ENCODE peak calls at places on chromosomes 7 and 10, in ten cellular contexts. A is heart right ventricle; Z is neural progenitor cell; L is small intestine; I is aorta; D is heart left ventricle; W is Panc1; T is IMR-90; F is CD4-positive, CD25-positive, alpha-beta regulatory T cell; K is CD8-positive, alpha-beta memory T cell. B is an unnamed sample. For H3K36me3, the result is how much of the 10 kb centered on the place peaks cover.

GRCh38 chr10:61754553-61755540 is 92.1 kb downstream of the CABCOCO1 start:
- DNase-seq in W (no peak), T (peak), K (no peak), Z (no peak), I (no peak), A (no peak), F (no peak), D (no peak), L (no peak), B (no peak)

GRCh38 chr10:130425881-130426435 is 289.8 kb downstream of the GLRX3 start:
- DNase-seq in W (no peak), K (no peak), Z (no peak), A (no peak), T (no peak), D (no peak), I (no peak), L (no peak), F (no peak), B (no peak)

GRCh38 chr10:132866601-132867381 is 75.6 kb downstream of the CFAP46 start:
- DNase-seq in D (no peak), Z (no peak), L (no peak), F (no peak), T (no peak), W (no peak), I (peak), A (peak), K (no peak), B (no peak)

GRCh38 chr7:132495931-132496330 is 80.3 kb downstream of the PLXNA4 start:
- DNase-seq in L (no peak), I (no peak), K (no peak), T (no peak), A (no peak), D (no peak), W (no peak), F (no peak), Z (no peak), B (no peak)

GRCh38 chr7:73454424-73454823 is 20.8 kb downstream of the FZD9 start:
- DNase-seq in F (no peak), T (peak), I (no peak), K (no peak), A (no peak), L (no peak), Z (no peak), D (no peak), W (no peak), B (no peak)

GRCh38 chr10:4346257-4346656 is 479.8 kb upstream of the AKR1E2 start:
- DNase-seq in F (no peak), I (no peak), D (no peak), W (no peak), T (no peak), A (no peak), Z (no peak), K (no peak), L (no peak), B (no peak)

GRCh38 chr10:122703483-122704448 is 4.1 kb upstream of the C10orf120 start:
- DNase-seq in T (peak), A (peak), I (peak), F (peak), K (no peak), W (peak), L (peak), Z (peak), D (peak), B (peak)

GRCh38 chr7:84729284-84729683 is 457.6 kb downstream of the SEMA3D start:
- DNase-seq in K (no peak), I (no peak), D (no peak), W (no peak), T (peak), A (no peak), L (no peak), Z (no peak), F (no peak), B (no peak)

GRCh38 chr10:78971094-78971682 is 97.6 kb upstream of the ZMIZ1 start:
- DNase-seq in T (no peak), W (no peak), I (no peak), A (no peak), D (no peak), K (no peak), F (no peak), Z (no peak), L (no peak), B (no peak)

GRCh38 chr7:7889791-7890568 is 78.6 kb upstream of the GLCCI1 start:
- DNase-seq in I (no peak), T (peak), D (no peak), L (no peak), W (no peak), F (no peak), Z (no peak), K (no peak), A (no peak), B (no peak)

GRCh38 chr10:62017141-62017870 is 115.8 kb downstream of the ARID5B start:
- DNase-seq in I (no peak), A (no peak), Z (no peak), D (no peak), F (no peak), W (no peak), T (no peak), K (no peak), L (no peak), B (no peak)

GRCh38 chr10:114167985-114168384 is 6.0 kb downstream of the CCDC186 start:
- DNase-seq in W (no peak), I (no peak), K (no peak), D (no peak), A (no peak), T (no peak), Z (no peak), F (no peak), L (no peak), B (no peak)

GRCh38 chr10:130222381-130222780 is 86.2 kb downstream of the GLRX3 start:
- DNase-seq in W (no peak), L (no peak), F (no peak), I (no peak), T (no peak), D (no peak), A (no peak), Z (no peak), K (no peak), B (no peak)

GRCh38 chr10:80413152-80413996 is 5.0 kb downstream of the PRXL2A start:
- DNase-seq in T (peak), F (no peak), W (no peak), A (no peak), D (no peak), K (no peak), I (no peak), L (no peak), Z (no peak), B (peak)

GRCh38 chr10:132774905-132775863 is 10.8 kb downstream of the NKX6-2 start:
- DNase-seq in F (no peak), A (no peak), Z (no peak), L (peak), D (no peak), T (no peak), I (no peak), W (no peak), K (no peak), B (no peak)

GRCh38 chr10:51729822-51730530 is 30.6 kb upstream of the CSTF2T start:
- DNase-seq in D (no peak), T (no peak), I (no peak), W (no peak), F (no peak), L (peak), Z (no peak), A (no peak), K (no peak), B (peak)

DNA sequence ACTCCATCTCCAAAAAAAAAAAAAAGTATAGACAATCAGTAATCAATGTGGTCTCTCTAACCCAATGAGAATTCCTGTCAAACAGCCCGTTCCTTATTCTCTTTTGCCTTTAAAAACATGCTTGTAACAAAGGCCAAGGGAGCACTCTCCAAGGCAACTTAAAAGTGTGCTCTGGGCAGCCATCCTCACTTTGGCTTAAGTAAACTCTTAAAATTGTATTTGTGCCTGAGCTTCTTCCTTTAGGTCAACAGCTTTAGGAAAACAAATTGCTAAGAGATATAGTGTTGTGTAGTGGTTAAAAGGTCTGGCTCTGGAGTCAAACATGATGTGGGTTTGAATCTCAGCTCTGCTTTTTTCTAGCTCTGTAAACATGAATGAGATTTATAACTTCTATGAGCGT is 13.9 kb upstream of the EPC1 start:
- DNase-seq in T (no peak), L (no peak), A (no peak), K (no peak), F (no peak), D (no peak), W (no peak), Z (no peak), I (no peak), B (no peak)
- H3K36me3 ChIP-seq in T (under half), L (under half), A (under half), K (under half), F (under half), D (under half), W (under half), Z (under half), I (under half), B (under half)

DNA sequence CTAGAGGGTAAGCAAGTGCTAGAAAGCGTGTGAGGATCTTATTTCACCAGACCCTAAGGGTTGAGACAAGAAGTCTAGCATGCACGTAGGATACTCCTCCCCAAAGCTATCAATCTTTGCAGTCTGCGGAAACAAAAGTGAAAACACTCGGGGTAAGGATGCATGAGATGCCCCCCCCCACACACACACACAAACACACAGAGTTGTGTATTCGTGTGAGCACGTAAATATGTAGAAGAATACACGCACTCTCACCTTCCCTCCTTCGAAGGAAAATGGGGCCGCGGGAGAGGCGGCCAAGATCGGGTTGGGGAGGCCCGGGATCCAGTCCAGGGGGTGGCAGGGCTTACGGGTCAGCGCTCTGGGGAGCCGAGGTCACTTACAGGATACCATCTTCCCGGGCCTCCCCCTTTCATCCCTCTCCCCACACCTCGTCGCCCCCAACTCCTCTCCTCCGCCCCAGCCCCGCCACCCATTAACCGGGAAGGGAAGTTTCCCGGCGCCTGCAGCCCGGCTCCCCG is 440 bp downstream of the CUL2 start:
- DNase-seq in T (peak), I (peak), W (no peak), F (no peak), K (peak), D (no peak), L (peak), A (no peak), Z (peak), B (no peak)
- H3K27ac ChIP-seq in T (peak), I (no peak), W (peak), F (peak), K (peak), D (peak), L (peak), A (peak), Z (no peak), B (peak)

GRCh38 chr7:149021725-149022062 is 6.6 kb downstream of the PDIA4 start:
- DNase-seq in Z (no peak), T (no peak), K (no peak), A (no peak), L (no peak), I (no peak), F (no peak), W (no peak), D (no peak), B (no peak)

GRCh38 chr7:149013876-149014275 is 14.4 kb downstream of the PDIA4 start:
- DNase-seq in T (no peak), W (no peak), A (no peak), D (no peak), F (no peak), I (no peak), L (no peak), K (no peak), Z (no peak), B (no peak)

GRCh38 chr7:149014309-149014708 is 14.0 kb downstream of the PDIA4 start:
- DNase-seq in D (no peak), A (no peak), F (no peak), Z (no peak), T (no peak), K (no peak), I (no peak), W (no peak), L (no peak), B (no peak)

GRCh38 chr7:149020483-149020882 is 7.8 kb downstream of the PDIA4 start:
- DNase-seq in W (no peak), I (no peak), D (no peak), F (no peak), T (no peak), Z (no peak), A (no peak), K (no peak), L (no peak), B (no peak)

DNA sequence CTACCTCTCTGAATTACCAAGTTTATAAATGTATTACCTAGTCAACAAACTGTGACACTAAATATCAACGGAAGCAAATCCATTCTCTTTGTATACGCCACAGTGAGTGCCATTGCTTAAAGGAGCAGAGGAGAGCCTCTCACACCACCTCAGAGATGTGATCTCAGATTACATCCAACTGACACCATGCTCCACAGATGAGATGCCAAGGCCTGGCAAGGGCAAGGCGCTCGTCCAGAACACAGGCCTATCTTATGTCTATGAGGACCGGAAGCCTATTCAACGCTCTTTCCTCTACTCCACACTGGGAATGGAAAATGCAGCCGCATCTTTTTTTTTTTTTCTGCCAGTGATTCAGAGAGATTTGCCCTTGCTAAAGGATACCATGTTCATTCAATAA is 11.4 kb downstream of the PDIA4 start:
- DNase-seq in I (no peak), F (no peak), T (no peak), A (no peak), K (no peak), L (no peak), D (no peak), Z (no peak), W (no peak), B (no peak)
- H3K36me3 ChIP-seq in I (under half), F (half or more), T (half or more), A (half or more), K (under half), L (under half), D (half or more), Z (under half), W (under half), B (half or more)

DNA sequence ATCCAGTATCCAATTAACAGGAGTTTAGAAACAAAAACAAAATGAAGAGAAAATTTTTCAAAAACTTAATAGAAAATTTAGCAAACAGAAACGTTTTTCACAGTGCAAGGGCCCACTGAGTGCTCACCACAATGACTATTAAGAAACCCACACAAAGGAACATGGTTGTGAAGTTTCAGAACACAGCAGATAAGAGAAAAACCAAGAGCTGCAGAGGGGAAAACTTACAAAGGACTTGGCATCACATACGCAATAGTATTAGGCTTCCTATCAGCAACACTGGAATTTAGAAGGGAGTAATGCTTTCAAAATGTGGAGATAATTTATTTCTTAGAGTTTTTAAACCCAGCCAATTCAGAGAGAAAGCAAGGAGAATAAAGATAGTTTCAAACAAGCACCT is 1.7 kb upstream of the C7orf25 start:
- DNase-seq in K (no peak), F (no peak), D (no peak), W (no peak), L (no peak), Z (no peak), I (no peak), A (no peak), T (peak), B (no peak)
- H3K27ac ChIP-seq in K (no peak), F (no peak), D (no peak), W (no peak), L (peak), Z (no peak), I (no peak), A (no peak), T (no peak), B (no peak)

GRCh38 chr7:99623702-99624447 is 7.1 kb downstream of the ZSCAN25 start:
- DNase-seq in D (no peak), L (peak), A (no peak), K (peak), W (no peak), F (no peak), Z (no peak), T (no peak), I (no peak), B (no peak)
- H3K36me3 ChIP-seq in D (half or more), L (under half), A (half or more), K (half or more), W (under half), F (half or more), Z (under half), T (half or more), I (under half), B (half or more)

GRCh38 chr7:111852081-111852480 is 289.8 kb upstream of the IMMP2L start:
- DNase-seq in F (no peak), W (no peak), L (no peak), A (no peak), D (no peak), K (no peak), I (no peak), Z (no peak), T (no peak), B (no peak)
- H3K27ac ChIP-seq in F (no peak), W (no peak), L (no peak), A (no peak), D (no peak), K (no peak), I (no peak), Z (no peak), T (no peak), B (no peak)

GRCh38 chr10:102090772-102091171 is 25.6 kb downstream of the HPS6 start:
- DNase-seq in T (peak), A (no peak), W (no peak), K (no peak), L (no peak), Z (no peak), D (no peak), I (no peak), F (no peak), B (peak)
- H3K36me3 ChIP-seq in T (under half), A (under half), W (under half), K (under half), L (under half), Z (under half), D (under half), I (under half), F (under half), B (under half)

GRCh38 chr7:33736521-33737221 is 168.7 kb upstream of the BMPER start:
- DNase-seq in T (no peak), A (no peak), F (no peak), I (no peak), Z (no peak), L (peak), K (no peak), W (no peak), D (no peak), B (no peak)

GRCh38 chr7:33730958-33731357 is 174.4 kb upstream of the BMPER start:
- DNase-seq in W (no peak), Z (no peak), L (no peak), D (no peak), F (no peak), A (no peak), K (no peak), T (no peak), I (no peak), B (no peak)

GRCh38 chr7:33732462-33732861 is 172.9 kb upstream of the BMPER start:
- DNase-seq in W (no peak), T (no peak), A (no peak), D (no peak), K (no peak), F (no peak), Z (no peak), L (no peak), I (no peak), B (no peak)

GRCh38 chr7:33735403-33735802 is 169.9 kb upstream of the BMPER start:
- DNase-seq in K (no peak), Z (no peak), L (no peak), F (no peak), A (no peak), D (no peak), I (no peak), T (no peak), W (no peak), B (no peak)

DNA sequence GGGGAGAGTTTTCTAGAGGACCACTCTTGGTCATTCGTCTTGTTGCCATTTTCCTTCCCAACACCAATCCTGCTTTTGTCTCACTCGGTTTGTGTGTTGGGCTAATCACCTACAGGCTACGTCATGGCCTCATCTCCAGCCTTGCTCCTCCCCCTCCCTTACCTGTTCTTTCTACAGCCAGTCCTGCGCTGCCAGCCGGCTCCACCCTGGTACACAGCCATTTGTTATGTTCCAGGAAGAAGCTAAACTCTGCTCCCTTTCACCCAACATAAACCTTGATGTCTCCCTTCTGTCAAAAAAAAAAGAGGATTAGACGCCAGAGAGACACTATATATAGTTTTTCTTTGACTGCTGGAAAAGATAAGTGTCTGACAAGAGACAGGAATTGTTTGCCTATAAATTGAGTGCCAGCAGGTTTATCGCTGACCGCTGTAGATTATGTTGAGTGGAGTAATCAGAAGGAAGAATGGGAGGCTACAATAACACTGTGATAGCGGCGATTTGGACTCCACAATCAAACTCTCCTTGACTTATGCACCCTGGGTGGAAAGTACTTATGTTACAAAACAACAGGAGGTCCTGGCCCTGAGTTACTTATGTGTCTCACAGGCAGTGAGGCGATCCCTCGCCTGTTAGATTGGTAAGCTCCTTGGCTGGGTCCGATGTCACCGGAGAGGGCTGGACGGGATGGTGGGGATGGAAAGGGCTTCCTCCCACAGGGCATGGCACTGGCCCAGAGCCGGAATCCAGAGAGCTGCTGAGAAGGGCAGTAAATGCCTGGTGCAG is 171.3 kb upstream of the BMPER start:
- DNase-seq in F (no peak), Z (no peak), T (no peak), W (no peak), I (no peak), D (no peak), L (peak), A (peak), K (no peak), B (no peak)
- H3K27ac ChIP-seq in F (no peak), Z (no peak), T (no peak), W (no peak), I (no peak), D (no peak), L (peak), A (no peak), K (no peak), B (no peak)